ENCODE peak calls at places on chromosomes 2 and 18, in four cellular contexts. J is glutamatergic neuron, P is SK-N-DZ, C is omental fat pad. T is an unnamed sample.

GRCh38 chr2:211086049-211086448 is 529.6 kb downstream of the CPS1 start:
- DNase-seq in J (no peak), P (no peak), C (no peak), T (no peak)

GRCh38 chr2:199485732-199486335 is 28.1 kb upstream of the SATB2 start:
- DNase-seq in J (peak), P (peak), C (no peak), T (no peak)

GRCh38 chr2:241770185-241770935 is 6.3 kb upstream of the GAL3ST2 start:
- DNase-seq in J (peak), P (no peak), C (no peak), T (no peak)

GRCh38 chr2:232525796-232526195 is at the start of gene CHRND:
- DNase-seq in J (peak), P (peak), C (no peak), T (no peak)

GRCh38 chr2:55180374-55180773 is 51.7 kb downstream of the CLHC1 start:
- DNase-seq in J (no peak), P (no peak), C (no peak), T (no peak)

GRCh38 chr2:235515364-235515742 is 21.5 kb downstream of the AGAP1 start:
- DNase-seq in J (no peak), P (no peak), C (no peak), T (no peak)

GRCh38 chr2:106030287-106031268 is 163.5 kb downstream of the UXS1 start:
- DNase-seq in J (no peak), P (peak), C (no peak), T (no peak)

GRCh38 chr18:9449987-9450386 is 25.3 kb upstream of the RALBP1 start:
- DNase-seq in J (no peak), P (no peak), C (no peak), T (no peak)

GRCh38 chr2:74939919-74940812 is 18.3 kb upstream of the POLE4 start:
- DNase-seq in J (no peak), P (no peak), C (no peak), T (no peak)